ENCODE peak calls at places on chromosomes 4 and X, in six cellular contexts. P is lower lobe of right lung, Q is IMR-90, S is ovary, J is mucosa of descending colon, L is upper lobe of right lung. G is an unnamed sample.

GRCh38 chrX:153444333-153445011 is 1.4 kb downstream of the TREX2 start:
- DNase-seq in P (no peak), Q (no peak), S (peak; percentile 19), J (no peak), L (no peak), G (no peak)

GRCh38 chr4:93199492-93199891 is 629.1 kb upstream of the ATOH1 start:
- DNase-seq in P (no peak), Q (peak; percentile 29), S (no peak), J (no peak), L (no peak), G (no peak)

GRCh38 chr4:77037736-77038135 is 38.1 kb downstream of the CCNI start:
- DNase-seq in P (no peak), Q (peak; percentile 56), S (no peak), J (no peak), L (no peak), G (no peak)

GRCh38 chr4:56727150-56727549 is 46.1 kb upstream of the HOPX start:
- DNase-seq in P (no peak), Q (peak; percentile 32), S (no peak), J (no peak), L (no peak), G (no peak)

GRCh38 chr4:77232653-77233052 is 75.6 kb downstream of the CCNG2 start:
- DNase-seq in P (no peak), Q (peak; percentile 11), S (no peak), J (no peak), L (no peak), G (no peak)

GRCh38 chr4:5357863-5358262 is 306.6 kb downstream of the STK32B start:
- DNase-seq in P (no peak), Q (no peak), S (no peak), J (no peak), L (no peak), G (no peak)

GRCh38 chrX:55127692-55128091 is 38.9 kb downstream of the PAGE2 start:
- DNase-seq in P (no peak), Q (no peak), S (no peak), J (no peak), L (no peak), G (no peak)

GRCh38 chr4:11722218-11722617 is 293.5 kb upstream of the HS3ST1 start:
- DNase-seq in P (no peak), Q (no peak), S (no peak), J (no peak), L (no peak), G (no peak)

GRCh38 chr4:30073001-30073710 is 647.0 kb upstream of the PCDH7 start:
- DNase-seq in P (no peak), Q (no peak), S (no peak), J (no peak), L (no peak), G (no peak)

GRCh38 chr4:139918994-139919393 is 235.0 kb downstream of the MAML3 start:
- DNase-seq in P (no peak), Q (no peak), S (no peak), J (no peak), L (no peak), G (no peak)

GRCh38 chrX:372856-373640 is 13.7 kb downstream of the PPP2R3B start:
- DNase-seq in P (no peak), Q (peak; percentile 44), S (no peak), J (no peak), L (no peak), G (no peak)

GRCh38 chrX:41923925-41924693 is 755 bp upstream of the CASK start:
- DNase-seq in P (peak; percentile 41), Q (peak; percentile 26), S (no peak), J (peak; percentile 48), L (no peak), G (no peak)

GRCh38 chr4:57303012-57303751 is 193.0 kb upstream of the IGFBP7 start:
- DNase-seq in P (no peak), Q (no peak), S (no peak), J (no peak), L (no peak), G (peak; percentile 34)

GRCh38 chr4:44583393-44583792 is 68.0 kb downstream of the YIPF7 start:
- DNase-seq in P (no peak), Q (no peak), S (no peak), J (no peak), L (no peak), G (no peak)

GRCh38 chrX:7109838-7110793 is 37.4 kb upstream of the STS start:
- DNase-seq in P (no peak), Q (no peak), S (no peak), J (no peak), L (no peak), G (no peak)

GRCh38 chr4:124867551-124867950 is 155.0 kb upstream of the ANKRD50 start:
- DNase-seq in P (no peak), Q (no peak), S (no peak), J (no peak), L (no peak), G (no peak)

GRCh38 chrX:110407910-110408545 is 49.4 kb downstream of the RTL9 start:
- DNase-seq in P (no peak), Q (peak; percentile 71), S (no peak), J (no peak), L (no peak), G (no peak)

DNA sequence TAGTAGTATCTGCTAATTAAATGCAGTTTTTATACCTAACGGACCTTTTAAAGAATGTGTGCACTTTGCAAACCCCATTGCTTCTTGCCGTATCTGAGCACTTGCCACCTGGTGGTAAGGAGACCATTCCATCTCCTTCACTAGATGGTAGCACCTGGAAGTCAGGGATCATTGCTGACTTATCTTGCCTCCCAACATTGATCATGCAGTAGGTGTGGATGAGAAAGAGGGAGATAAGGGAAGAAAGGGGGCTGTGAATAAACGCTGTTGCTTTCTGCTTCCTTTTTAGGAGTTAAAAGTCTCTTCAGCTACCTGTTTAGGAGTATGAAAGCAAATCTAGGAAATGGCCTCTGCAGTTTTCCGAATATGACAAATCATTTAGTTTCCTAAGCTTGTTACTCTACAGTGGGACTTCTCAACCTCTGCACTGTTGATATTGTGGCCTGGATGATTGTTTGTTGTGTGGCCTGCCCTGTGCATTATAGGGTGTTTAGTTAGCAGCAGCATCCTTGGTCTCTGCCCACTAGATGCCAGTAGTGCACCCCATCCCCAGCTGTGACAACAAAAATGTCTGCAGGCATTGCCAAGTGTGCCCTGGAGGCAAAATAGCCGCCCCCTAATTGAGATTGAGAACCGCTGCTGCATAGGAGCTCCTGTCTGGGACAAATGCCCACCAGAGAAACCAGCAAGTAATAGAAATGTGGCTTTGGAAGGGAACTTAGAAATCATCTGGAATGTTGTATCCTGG is 38.8 kb downstream of the GAB1 start:
- DNase-seq in P (no peak), Q (no peak), S (no peak), J (peak; percentile 44), L (no peak), G (no peak)
- H3K4me1 ChIP-seq in P (peaks cover 42% of the 10 kb centered on the region), Q (peaks cover 8% of the 10 kb centered on the region), S (peaks cover 19% of the 10 kb centered on the region), J (peaks cover 9% of the 10 kb centered on the region), L (peaks cover 50% of the 10 kb centered on the region), G (peaks cover 87% of the 10 kb centered on the region)

DNA sequence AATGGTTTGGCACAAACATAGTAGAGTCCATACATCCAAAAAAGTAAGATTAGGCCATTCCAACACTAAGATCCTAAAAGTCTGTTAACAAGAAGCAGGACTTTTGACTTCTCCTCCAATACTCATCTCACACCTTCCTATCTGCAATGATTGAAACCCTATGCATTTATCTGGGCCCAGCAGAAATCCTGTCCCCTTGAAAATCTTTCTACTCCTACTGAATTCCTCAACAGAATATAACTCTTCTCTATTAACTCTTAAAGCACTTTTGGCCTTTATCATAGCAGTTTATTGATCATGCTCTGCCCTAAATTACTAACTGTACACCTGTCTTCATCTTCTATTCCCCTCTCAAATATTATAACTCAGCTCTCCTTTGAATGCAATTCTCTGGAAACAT is 4.6 kb downstream of the G3BP2 start:
- DNase-seq in P (no peak), Q (no peak), S (no peak), J (no peak), L (no peak), G (no peak)
- H3K4me1 ChIP-seq in P (peaks cover 56% of the 10 kb centered on the region), Q (peaks cover 5% of the 10 kb centered on the region), S (peaks cover 10% of the 10 kb centered on the region), J (peaks cover 23% of the 10 kb centered on the region), L (peaks cover 44% of the 10 kb centered on the region), G (peaks cover 66% of the 10 kb centered on the region)

GRCh38 chr4:1974836-1975235 is 33.9 kb downstream of the NELFA start:
- DNase-seq in P (no peak), Q (no peak), S (peak; percentile 6), J (no peak), L (peak; percentile 27), G (no peak)

GRCh38 chr4:1975391-1975801 is 33.4 kb downstream of the NELFA start:
- DNase-seq in P (no peak), Q (no peak), S (peak; percentile 18), J (no peak), L (peak; percentile 74), G (no peak)

GRCh38 chr4:1978226-1978625 is 30.5 kb downstream of the NELFA start:
- DNase-seq in P (no peak), Q (no peak), S (no peak), J (no peak), L (peak; percentile 52), G (no peak)

GRCh38 chr4:1975880-1976279 is 32.9 kb downstream of the NELFA start:
- DNase-seq in P (no peak), Q (no peak), S (no peak), J (no peak), L (peak; percentile 65), G (no peak)

GRCh38 chr4:1976416-1977352 is 32.1 kb downstream of the NELFA start:
- DNase-seq in P (no peak), Q (no peak), S (peak; percentile 17), J (no peak), L (peak; percentile 64), G (no peak)
- H3K4me1 ChIP-seq in P (peaks cover 7% of the 10 kb centered on the region), Q (no peaks in the 10 kb centered on the region), S (no peaks in the 10 kb centered on the region), J (no peaks in the 10 kb centered on the region), L (no peaks in the 10 kb centered on the region), G (no peaks in the 10 kb centered on the region)

GRCh38 chr4:13306356-13306755 is 177.8 kb downstream of the RAB28 start:
- DNase-seq in P (no peak), Q (no peak), S (no peak), J (no peak), L (no peak), G (no peak)
- H3K4me1 ChIP-seq in P (no peaks in the 10 kb centered on the region), Q (no peaks in the 10 kb centered on the region), S (no peaks in the 10 kb centered on the region), J (no peaks in the 10 kb centered on the region), L (no peaks in the 10 kb centered on the region), G (no peaks in the 10 kb centered on the region)

DNA sequence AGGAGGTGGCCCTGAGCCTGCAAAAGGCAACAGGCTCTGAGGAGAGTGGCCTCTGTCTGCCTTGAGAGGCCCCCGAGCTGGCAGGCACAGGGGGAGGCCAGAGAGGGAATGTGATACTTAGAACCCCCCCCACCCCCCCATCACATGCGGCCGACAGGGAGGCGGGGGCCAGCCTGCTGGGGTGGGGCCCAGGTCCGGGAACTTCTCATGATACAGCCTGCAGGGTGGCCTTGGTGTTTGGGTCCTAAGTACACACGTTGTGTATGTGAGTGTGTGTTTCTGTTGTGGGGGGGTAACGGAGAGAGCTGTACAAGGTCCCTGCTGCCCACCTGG is 19.7 kb downstream of the SH3BP2 start:
- DNase-seq in P (no peak), Q (no peak), S (no peak), J (no peak), L (no peak), G (no peak)
- H3K4me1 ChIP-seq in P (peaks cover 93% of the 10 kb centered on the region), Q (peaks cover 20% of the 10 kb centered on the region), S (peaks cover 18% of the 10 kb centered on the region), J (peaks cover 23% of the 10 kb centered on the region), L (peaks cover 63% of the 10 kb centered on the region), G (peaks cover 59% of the 10 kb centered on the region)

DNA sequence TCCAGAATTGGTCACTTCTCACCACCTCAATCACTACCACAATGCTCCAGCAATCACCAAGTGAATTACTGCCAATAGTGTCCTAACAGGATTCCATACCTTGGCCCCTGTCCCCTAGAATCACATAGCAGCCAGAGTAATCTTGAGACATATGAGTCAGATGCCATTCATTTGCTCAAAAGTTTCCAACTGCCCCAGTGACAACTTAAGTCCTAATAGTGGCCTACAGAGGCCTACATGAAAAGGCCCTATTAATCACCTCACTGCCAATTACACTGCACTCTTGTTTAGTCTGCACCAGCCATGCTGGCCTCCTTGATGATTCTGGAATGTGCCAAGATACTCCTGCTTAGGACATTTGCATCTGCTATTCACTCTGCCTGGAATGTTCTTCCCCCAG is 130.7 kb downstream of the NR3C2 start:
- DNase-seq in P (no peak), Q (no peak), S (no peak), J (no peak), L (no peak), G (no peak)
- H3K4me1 ChIP-seq in P (no peaks in the 10 kb centered on the region), Q (no peaks in the 10 kb centered on the region), S (peaks cover 4% of the 10 kb centered on the region), J (peaks cover 8% of the 10 kb centered on the region), L (peaks cover 8% of the 10 kb centered on the region), G (peaks cover 21% of the 10 kb centered on the region)

G was measured in esophagus muscularis mucosa.